ENCODE peak calls at places on chromosome 11, in eight cellular contexts. K, S, C, Q, G, H, J and T are unnamed samples.

GRCh38 chr11:93908689-93909088 is 58.3 kb upstream of the VSTM5 start:
- DNase-seq in K (peak; percentile 91), S (no peak), C (no peak), Q (no peak), G (no peak), H (no peak), J (no peak), T (no peak)

GRCh38 chr11:77411238-77411637 is 62.7 kb downstream of the PAK1 start:
- DNase-seq in K (peak; percentile 30), S (peak; percentile 38), C (peak; percentile 67), Q (no peak), G (no peak), H (no peak), J (peak; percentile 75), T (peak; percentile 70)

GRCh38 chr11:6667733-6668374 is 12.2 kb upstream of the DCHS1 start:
- DNase-seq in K (peak; percentile 24), S (no peak), C (no peak), Q (no peak), G (no peak), H (no peak), J (peak; percentile 86), T (no peak)

GRCh38 chr11:70646272-70647049 is 248.1 kb downstream of the CTTN start:
- DNase-seq in K (no peak), S (no peak), C (no peak), Q (no peak), G (no peak), H (no peak), J (no peak), T (no peak)

GRCh38 chr11:112174789-112175595 is at the start of gene BCO2:
- DNase-seq in K (peak; percentile 71), S (peak; percentile 85), C (peak; percentile 88), Q (peak; percentile 82), G (peak; percentile 57), H (no peak), J (peak; percentile 51), T (peak; percentile 86)

GRCh38 chr11:20163778-20164133 is 3.5 kb upstream of the DBX1 start:
- DNase-seq in K (no peak), S (no peak), C (no peak), Q (no peak), G (no peak), H (no peak), J (no peak), T (no peak)

GRCh38 chr11:130426223-130427048 is 2.0 kb downstream of the ADAMTS8 start:
- DNase-seq in K (no peak), S (no peak), C (no peak), Q (no peak), G (no peak), H (no peak), J (no peak), T (peak; percentile 49)

GRCh38 chr11:134764966-134765365 is 352.9 kb upstream of the B3GAT1 start:
- DNase-seq in K (no peak), S (no peak), C (no peak), Q (no peak), G (no peak), H (no peak), J (no peak), T (no peak)

GRCh38 chr11:82698576-82699352 is 34.9 kb downstream of the FAM181B start:
- DNase-seq in K (no peak), S (no peak), C (no peak), Q (no peak), G (no peak), H (no peak), J (no peak), T (no peak)

GRCh38 chr11:4178813-4179662 is 84.4 kb downstream of the RRM1 start:
- DNase-seq in K (no peak), S (no peak), C (peak; percentile 82), Q (no peak), G (no peak), H (no peak), J (no peak), T (no peak)

GRCh38 chr11:64356498-64357411 is 2.2 kb upstream of the RPS6KA4 start:
- DNase-seq in K (no peak), S (no peak), C (no peak), Q (no peak), G (no peak), H (peak; percentile 16), J (peak; percentile 80), T (no peak)

GRCh38 chr11:9906043-9906791 is 242.3 kb downstream of the SWAP70 start:
- DNase-seq in K (peak; percentile 94), S (no peak), C (no peak), Q (no peak), G (peak; percentile 20), H (no peak), J (no peak), T (no peak)

GRCh38 chr11:14012836-14013235 is 50.3 kb downstream of the SPON1 start:
- DNase-seq in K (peak; percentile 67), S (no peak), C (no peak), Q (no peak), G (no peak), H (no peak), J (no peak), T (no peak)

DNA sequence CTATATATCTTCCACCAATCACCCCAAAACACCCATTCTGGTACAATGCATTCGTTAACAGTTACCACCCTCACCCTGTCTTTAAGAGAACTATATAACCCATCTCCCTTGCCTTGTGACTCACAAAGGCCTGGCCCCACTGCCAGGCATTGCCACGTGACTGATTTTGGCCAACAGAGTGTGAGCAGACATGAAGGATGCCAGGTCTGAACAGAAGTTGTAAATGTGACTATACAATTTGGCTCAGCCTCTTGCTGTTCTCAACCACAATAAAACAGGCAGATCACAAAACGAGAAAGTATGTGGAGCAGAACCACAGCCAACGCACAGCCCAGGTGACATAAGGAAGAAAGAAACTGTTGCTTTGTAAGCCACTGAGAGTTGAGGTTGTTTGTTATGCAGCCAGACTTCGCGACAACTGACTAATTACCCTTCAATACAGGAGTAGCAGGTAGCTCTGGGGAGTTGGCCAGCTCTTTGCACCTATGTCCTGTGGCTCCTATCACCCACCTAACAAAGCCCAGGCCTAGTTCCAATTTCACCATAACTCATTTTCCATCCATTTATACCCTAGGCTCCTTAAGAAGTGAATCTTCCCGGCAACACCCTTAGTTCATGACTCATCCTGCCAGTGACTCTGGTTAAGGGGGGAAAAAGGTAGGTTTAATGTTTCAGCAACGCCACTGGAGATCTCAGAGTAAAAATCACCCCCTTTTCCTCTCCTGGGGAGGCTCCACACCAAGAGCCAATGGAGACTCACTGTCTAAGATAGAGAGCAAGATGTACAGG is 53.7 kb downstream of the GALNT18 start:
- DNase-seq in K (peak; percentile 30), S (peak; percentile 29), C (no peak), Q (no peak), G (peak; percentile 36), H (no peak), J (no peak), T (no peak)
- TF ChIP-seq POLR2A in K (no peak), S (no peak), C (no peak), Q (no peak), G (no peak), H (no peak), J (no peak), T (no peak)

GRCh38 chr11:87405356-87405755 is 367.6 kb downstream of the TMEM135 start:
- DNase-seq in K (no peak), S (no peak), C (no peak), Q (no peak), G (no peak), H (no peak), J (no peak), T (no peak)
- TF ChIP-seq POLR2A in K (no peak), S (no peak), C (no peak), Q (no peak), G (no peak), H (no peak), J (no peak), T (no peak)

DNA sequence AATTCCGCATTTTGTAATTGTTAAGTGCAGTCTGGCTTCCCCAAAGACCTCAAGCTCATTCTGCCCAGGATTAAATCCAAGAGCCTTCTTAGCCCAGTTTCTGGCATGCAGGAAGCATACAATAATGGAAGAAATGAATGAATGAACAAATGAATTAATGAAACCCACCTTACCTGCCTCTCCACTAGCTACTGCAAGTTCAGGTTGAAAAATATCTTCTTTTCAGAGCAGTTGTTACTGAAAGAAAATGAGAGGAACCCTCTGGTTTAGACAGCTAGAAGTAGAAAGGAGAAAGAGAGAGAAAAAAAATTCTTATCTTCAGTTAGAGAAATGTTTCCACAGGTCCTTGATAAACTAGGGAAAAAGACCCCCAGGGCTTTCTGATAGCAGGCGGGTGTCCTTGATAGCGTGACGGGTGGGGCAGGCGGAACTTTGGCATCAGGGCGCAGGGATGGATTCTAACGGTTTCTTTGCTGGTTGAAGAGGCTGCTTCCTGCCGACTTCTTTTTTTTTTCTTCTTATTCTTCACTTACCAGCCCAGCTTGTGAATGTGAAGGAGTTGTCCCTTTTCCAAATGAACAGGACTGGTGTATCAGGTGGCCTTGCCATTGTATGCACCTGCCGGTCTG is 10.1 kb downstream of the LMO2 start:
- DNase-seq in K (no peak), S (no peak), C (no peak), Q (no peak), G (no peak), H (no peak), J (no peak), T (no peak)
- TF ChIP-seq POLR2A in K (no peak), S (no peak), C (no peak), Q (no peak), G (no peak), H (no peak), J (no peak), T (no peak)

GRCh38 chr11:818396-819128 is at the start of gene PNPLA2:
- DNase-seq in K (no peak), S (peak; percentile 75), C (no peak), Q (no peak), G (no peak), H (no peak), J (no peak), T (no peak)

GRCh38 chr11:813037-813436 is 3.3 kb downstream of the RPLP2 start:
- DNase-seq in K (no peak), S (no peak), C (no peak), Q (no peak), G (no peak), H (no peak), J (no peak), T (no peak)

GRCh38 chr11:816433-816779 is 2.3 kb upstream of the PNPLA2 start:
- DNase-seq in K (no peak), S (no peak), C (no peak), Q (no peak), G (no peak), H (no peak), J (no peak), T (no peak)

GRCh38 chr11:813440-814096 is 3.8 kb downstream of the RPLP2 start:
- DNase-seq in K (no peak), S (no peak), C (no peak), Q (no peak), G (no peak), H (no peak), J (peak; percentile 57), T (no peak)

DNA sequence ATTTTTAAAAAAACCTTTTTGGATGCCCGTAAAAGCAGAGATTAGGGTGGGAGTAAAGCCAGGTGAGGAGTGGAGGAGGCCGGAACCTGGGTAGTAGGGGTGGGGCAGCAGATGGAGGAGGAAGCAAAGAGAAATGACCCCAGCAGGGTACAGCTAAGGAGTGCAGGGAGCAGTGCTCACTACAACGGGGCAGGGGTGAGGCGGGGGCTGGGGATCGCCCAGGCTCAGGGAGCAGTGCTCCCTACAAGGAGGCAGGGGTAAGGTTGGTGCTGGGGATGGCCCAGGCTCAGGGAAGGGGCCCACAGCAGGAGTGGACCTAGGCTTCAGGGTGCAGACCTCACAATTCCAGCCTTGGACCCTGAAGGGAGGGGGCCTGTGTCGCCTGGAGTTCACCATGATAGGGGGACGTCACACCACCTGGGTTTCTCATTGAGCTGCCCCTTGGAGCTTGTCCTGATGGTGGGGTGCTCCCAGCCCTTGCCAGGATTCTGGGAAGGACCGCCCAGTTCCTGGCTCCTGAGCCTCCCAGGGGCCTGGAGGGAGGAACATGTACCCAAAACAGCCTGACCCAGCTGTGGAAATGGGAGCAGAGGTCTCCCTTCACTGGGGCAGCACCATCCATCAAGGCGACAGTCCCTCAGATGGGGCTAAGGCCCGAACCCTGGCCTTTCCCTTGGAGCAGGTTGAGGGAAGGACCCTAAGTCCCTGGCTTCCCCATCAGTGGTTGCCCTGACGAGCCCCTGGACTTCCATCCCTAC is 2.9 kb upstream of the PNPLA2 start:
- DNase-seq in K (no peak), S (no peak), C (no peak), Q (no peak), G (no peak), H (no peak), J (no peak), T (no peak)
- TF ChIP-seq POLR2A in K (no peak), S (no peak), C (no peak), Q (no peak), G (no peak), H (peak; percentile 13), J (no peak), T (no peak)